ENCODE peak calls at places on chromosomes 16 and 17, in six cellular contexts. E is A673, W is mesendoderm, V is adrenal gland, Q is stomach, T is lower lobe of right lung. P is an unnamed sample. For H3K36me3 and H3K4me1, the result is how much of the 10 kb centered on the place peaks cover.

GRCh38 chr17:2712300-2713043 is 908 bp upstream of the CLUH start:
- DNase-seq in E (no peak), W (no peak), V (peak), Q (no peak), T (no peak), P (no peak)

GRCh38 chr16:31138621-31139578 is 3.4 kb upstream of the PRSS8 start:
- DNase-seq in E (no peak), W (peak), V (peak), Q (peak), T (peak), P (no peak)

GRCh38 chr17:42047343-42047742 is 3.1 kb downstream of the C17orf113 start:
- DNase-seq in E (no peak), W (no peak), V (no peak), Q (no peak), T (no peak), P (no peak)

GRCh38 chr16:58022601-58023371 is 2.8 kb upstream of the MMP15 start:
- DNase-seq in E (peak), W (peak), V (peak), Q (peak), T (peak), P (no peak)

GRCh38 chr16:4692460-4693295 is 684 bp upstream of the NUDT16L1 start:
- DNase-seq in E (no peak), W (no peak), V (peak), Q (no peak), T (no peak), P (no peak)

GRCh38 chr16:15548482-15548891 is 94.5 kb downstream of the MARF1 start:
- DNase-seq in E (peak), W (peak), V (no peak), Q (no peak), T (no peak), P (no peak)

GRCh38 chr17:55454906-55455474 is 33.4 kb upstream of the MMD start:
- DNase-seq in E (peak), W (no peak), V (no peak), Q (no peak), T (no peak), P (no peak)

GRCh38 chr17:82781894-82782274 is 30.0 kb downstream of the TBCD start:
- DNase-seq in E (peak), W (peak), V (peak), Q (peak), T (peak), P (peak)

GRCh38 chr17:10210151-10210574 is 11.8 kb upstream of the GAS7 start:
- DNase-seq in E (no peak), W (peak), V (no peak), Q (no peak), T (no peak), P (no peak)

GRCh38 chr16:17432902-17433576 is 37.7 kb downstream of the XYLT1 start:
- DNase-seq in E (no peak), W (no peak), V (no peak), Q (no peak), T (no peak), P (no peak)

GRCh38 chr16:19113577-19114358 is at the start of gene ITPRIPL2:
- DNase-seq in E (peak), W (peak), V (peak), Q (peak), T (peak), P (no peak)

GRCh38 chr16:4360538-4361021 is 9.5 kb upstream of the PAM16 start:
- DNase-seq in E (peak), W (peak), V (no peak), Q (no peak), T (no peak), P (no peak)

GRCh38 chr16:16143038-16143763 is 80.1 kb downstream of the ABCC6 start:
- DNase-seq in E (peak), W (peak), V (no peak), Q (no peak), T (no peak), P (no peak)

GRCh38 chr16:27149986-27150385 is 53.3 kb upstream of the KDM8 start:
- DNase-seq in E (no peak), W (no peak), V (no peak), Q (no peak), T (no peak), P (no peak)

GRCh38 chr16:58307583-58308312 is 12.9 kb upstream of the PRSS54 start:
- DNase-seq in E (no peak), W (no peak), V (no peak), Q (no peak), T (no peak), P (no peak)

GRCh38 chr16:17607624-17608023 is 136.9 kb upstream of the XYLT1 start:
- DNase-seq in E (no peak), W (no peak), V (no peak), Q (no peak), T (no peak), P (no peak)

GRCh38 chr17:39110435-39111136 is 40.9 kb downstream of the PLXDC1 start:
- DNase-seq in E (no peak), W (no peak), V (no peak), Q (peak), T (no peak), P (no peak)

GRCh38 chr16:12315330-12316138 is 339.0 kb downstream of the SNX29 start:
- DNase-seq in E (no peak), W (no peak), V (no peak), Q (peak), T (no peak), P (no peak)

GRCh38 chr17:17555906-17556305 is 35.6 kb downstream of the PEMT start:
- DNase-seq in E (no peak), W (no peak), V (no peak), Q (no peak), T (no peak), P (no peak)

GRCh38 chr17:6796887-6797490 is 21.0 kb downstream of the FBXO39 start:
- DNase-seq in E (no peak), W (no peak), V (no peak), Q (no peak), T (no peak), P (no peak)

GRCh38 chr16:57262841-57263584 is 18.0 kb downstream of the ARL2BP start:
- DNase-seq in E (no peak), W (no peak), V (no peak), Q (peak), T (peak), P (no peak)

GRCh38 chr17:40551091-40551873 is 14.0 kb downstream of the CCR7 start:
- DNase-seq in E (no peak), W (no peak), V (peak), Q (peak), T (peak), P (no peak)

GRCh38 chr17:9268546-9268945 is 247.2 kb downstream of the NTN1 start:
- DNase-seq in E (no peak), W (no peak), V (no peak), Q (no peak), T (no peak), P (no peak)

GRCh38 chr16:2210386-2211365 is at the start of gene BRICD5:
- DNase-seq in E (no peak), W (peak), V (no peak), Q (no peak), T (peak), P (no peak)

GRCh38 chr16:8962393-8963009 is 1.2 kb downstream of the USP7 start:
- DNase-seq in E (peak), W (peak), V (no peak), Q (peak), T (no peak), P (peak)

GRCh38 chr16:28543072-28543471 is 4.3 kb upstream of the NUPR1 start:
- DNase-seq in E (no peak), W (no peak), V (no peak), Q (peak), T (peak), P (no peak)

GRCh38 chr17:17859909-17860760 is 23.3 kb upstream of the SREBF1 start:
- DNase-seq in E (peak), W (peak), V (peak), Q (peak), T (peak), P (peak)

GRCh38 chr16:2038359-2039285 is 9.0 kb downstream of the NTHL1 start:
- DNase-seq in E (peak), W (no peak), V (no peak), Q (no peak), T (no peak), P (no peak)

GRCh38 chr17:6187836-6188235 is 117.7 kb downstream of the WSCD1 start:
- DNase-seq in E (no peak), W (no peak), V (no peak), Q (no peak), T (no peak), P (no peak)

GRCh38 chr17:40311575-40311974 is 2.6 kb downstream of the RARA start:
- DNase-seq in E (peak), W (no peak), V (peak), Q (peak), T (peak), P (no peak)

DNA sequence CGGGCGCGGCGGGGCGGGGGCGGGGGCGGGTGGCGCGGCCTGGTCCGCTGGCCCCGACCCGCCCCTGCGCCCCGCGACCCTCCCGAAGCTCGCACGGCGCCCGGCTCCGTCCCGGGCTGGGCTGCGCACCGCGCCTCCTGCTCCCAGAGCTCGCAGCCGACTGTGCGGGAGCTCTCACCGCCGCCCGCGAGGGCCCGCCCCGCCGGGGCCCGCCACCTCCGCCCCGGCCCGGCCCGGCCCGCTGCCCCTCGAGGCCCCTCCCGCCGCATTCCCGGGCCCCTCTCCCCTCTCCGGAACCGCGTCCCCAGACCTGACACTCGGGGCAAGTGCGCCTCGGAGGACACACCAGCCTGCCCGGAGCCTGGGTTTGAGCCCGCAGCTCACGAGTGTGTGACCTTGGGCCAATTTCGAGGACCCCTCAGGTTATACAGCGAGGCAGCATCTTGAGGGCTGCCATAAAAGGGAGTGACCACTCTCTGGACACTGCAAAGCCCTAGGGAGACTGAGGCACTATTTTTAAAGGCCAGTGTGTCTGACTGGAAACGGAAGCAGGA is 1.9 kb upstream of the GRIN2C start:
- DNase-seq in E (no peak), W (no peak), V (no peak), Q (no peak), T (no peak), P (no peak)
- H3K4me3 ChIP-seq in E (no peak), W (no peak), V (peak), Q (peak), T (no peak), P (no peak)

GRCh38 chr17:29576214-29577008 is 7.9 kb downstream of the TP53I13 start:
- DNase-seq in E (no peak), W (no peak), V (no peak), Q (no peak), T (no peak), P (no peak)

GRCh38 chr17:29579866-29580771 is 9.3 kb downstream of the GIT1 start:
- DNase-seq in E (peak), W (peak), V (peak), Q (peak), T (peak), P (peak)

GRCh38 chr17:29577009-29577777 is 8.7 kb downstream of the TP53I13 start:
- DNase-seq in E (no peak), W (no peak), V (no peak), Q (no peak), T (no peak), P (no peak)

GRCh38 chr17:29577778-29578211 is 9.3 kb downstream of the TP53I13 start:
- DNase-seq in E (peak), W (no peak), V (no peak), Q (no peak), T (peak), P (no peak)

GRCh38 chr17:29578626-29579485 is 10.4 kb downstream of the TP53I13 start:
- DNase-seq in E (no peak), W (no peak), V (no peak), Q (no peak), T (no peak), P (no peak)
- H3K36me3 ChIP-seq in E (half or more), W (under half), V (under half), Q (half or more), T (half or more), P (half or more)

GRCh38 chr16:53078765-53079484 is 24.1 kb downstream of the CHD9 start:
- DNase-seq in E (no peak), W (no peak), V (no peak), Q (no peak), T (no peak), P (no peak)
- H3K4me1 ChIP-seq in E (under half), W (under half), V (under half), Q (under half), T (under half), P (under half)

DNA sequence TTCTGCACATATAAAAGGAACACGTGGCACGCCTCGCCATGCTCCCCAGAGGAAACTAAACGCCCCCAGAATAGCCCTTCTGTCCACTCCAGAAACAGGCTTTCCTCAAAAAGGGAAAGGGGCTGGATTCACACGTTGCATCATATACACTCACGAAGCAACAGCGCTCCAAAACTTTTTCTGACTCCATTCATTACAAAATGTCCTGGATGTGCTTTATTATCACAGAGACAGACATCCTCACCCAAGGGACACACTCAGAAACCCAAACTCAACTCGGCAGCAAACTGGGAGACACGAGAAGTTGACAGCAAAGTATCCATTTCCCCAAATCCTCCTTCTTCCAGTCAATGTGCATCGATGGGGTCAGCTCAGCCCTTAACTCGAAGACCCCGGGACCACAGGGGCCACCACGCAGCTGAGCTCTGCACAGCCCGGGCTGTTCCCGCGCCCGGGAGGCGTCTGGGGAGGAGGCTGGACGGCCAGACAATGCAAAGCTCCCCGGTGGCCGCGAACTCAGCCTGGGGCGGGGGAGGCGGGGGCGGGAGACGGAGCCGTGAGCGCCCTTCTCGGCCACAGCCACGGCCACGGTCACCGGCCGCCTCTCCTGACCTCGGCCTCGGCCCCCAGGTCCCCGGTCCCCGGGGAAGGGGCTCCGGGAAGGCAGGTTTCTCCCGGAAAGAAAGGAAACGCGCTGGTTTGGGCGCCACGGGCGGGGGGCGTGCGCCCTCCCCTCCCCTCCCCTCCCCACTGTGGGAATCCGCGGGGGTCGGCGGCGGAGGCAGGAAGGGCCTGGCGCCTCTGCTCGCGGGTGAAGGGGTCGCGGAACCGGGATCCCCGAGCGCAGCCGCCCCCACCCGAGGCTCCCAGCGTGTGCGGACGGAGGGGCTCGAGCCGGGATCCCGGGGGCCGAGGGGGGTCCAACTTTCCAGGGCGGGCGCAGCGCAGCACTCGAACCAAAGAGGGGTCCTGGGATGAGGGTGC is 1.2 kb downstream of the NXN start:
- DNase-seq in E (no peak), W (peak), V (no peak), Q (peak), T (no peak), P (no peak)
- H3K4me3 ChIP-seq in E (peak), W (peak), V (peak), Q (peak), T (peak), P (peak)

GRCh38 chr16:75626806-75627205 is 3.7 kb upstream of the ADAT1 start:
- DNase-seq in E (no peak), W (no peak), V (no peak), Q (no peak), T (no peak), P (no peak)

GRCh38 chr16:75632857-75633256 is 9.8 kb upstream of the ADAT1 start:
- DNase-seq in E (no peak), W (no peak), V (no peak), Q (no peak), T (no peak), P (no peak)

GRCh38 chr16:75627856-75628255 is 4.8 kb upstream of the ADAT1 start:
- DNase-seq in E (peak), W (no peak), V (no peak), Q (no peak), T (no peak), P (no peak)

GRCh38 chr16:75628351-75628750 is 5.3 kb upstream of the ADAT1 start:
- DNase-seq in E (no peak), W (no peak), V (no peak), Q (no peak), T (no peak), P (no peak)

GRCh38 chr16:75629132-75629531 is 6.1 kb upstream of the ADAT1 start:
- DNase-seq in E (no peak), W (no peak), V (no peak), Q (no peak), T (no peak), P (no peak)
- H3K36me3 ChIP-seq in E (half or more), W (under half), V (under half), Q (half or more), T (half or more), P (half or more)

GRCh38 chr17:50721194-50722010 is 2.0 kb downstream of the LUC7L3 start:
- DNase-seq in E (peak), W (no peak), V (no peak), Q (no peak), T (no peak), P (no peak)

GRCh38 chr17:50722746-50723145 is 3.3 kb downstream of the LUC7L3 start:
- DNase-seq in E (no peak), W (no peak), V (no peak), Q (no peak), T (no peak), P (no peak)

GRCh38 chr17:50728112-50728429 is 8.7 kb downstream of the LUC7L3 start:
- DNase-seq in E (no peak), W (no peak), V (no peak), Q (no peak), T (no peak), P (no peak)

GRCh38 chr17:50728881-50729765 is 9.7 kb downstream of the LUC7L3 start:
- DNase-seq in E (no peak), W (no peak), V (no peak), Q (no peak), T (no peak), P (no peak)

GRCh38 chr17:50725769-50726655 is 6.6 kb downstream of the LUC7L3 start:
- DNase-seq in E (no peak), W (no peak), V (no peak), Q (no peak), T (no peak), P (no peak)
- H3K4me1 ChIP-seq in E (under half), W (under half), V (under half), Q (half or more), T (half or more), P (under half)

DNA sequence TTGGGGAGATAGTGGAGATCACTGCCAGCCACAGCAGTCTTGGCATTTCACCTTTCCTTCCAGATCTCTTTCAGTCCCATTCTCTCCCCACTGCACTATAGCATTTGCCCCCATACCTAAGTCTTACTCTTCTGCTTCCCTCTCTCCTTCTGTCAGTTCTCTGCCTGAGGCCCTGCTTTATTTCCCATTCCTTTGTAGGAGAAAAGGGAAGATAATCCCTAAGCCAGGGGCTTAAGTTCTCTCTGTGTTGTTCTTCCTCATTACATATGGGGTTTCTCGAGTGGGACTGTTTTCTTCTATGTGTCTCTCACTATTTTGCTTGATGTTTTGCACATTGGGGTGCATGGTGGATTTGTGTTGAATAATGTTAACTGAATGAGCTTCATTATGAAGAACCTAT is 6.4 kb downstream of the KDM6B start:
- DNase-seq in E (no peak), W (no peak), V (no peak), Q (no peak), T (no peak), P (no peak)
- H3K4me3 ChIP-seq in E (peak), W (no peak), V (no peak), Q (no peak), T (no peak), P (no peak)

GRCh38 chr17:31235110-31235509 is 61.9 kb downstream of the OMG start:
- DNase-seq in E (no peak), W (no peak), V (no peak), Q (no peak), T (no peak), P (no peak)

GRCh38 chr17:31226373-31226772 is 70.7 kb downstream of the OMG start:
- DNase-seq in E (no peak), W (no peak), V (no peak), Q (no peak), T (no peak), P (no peak)

GRCh38 chr17:31226950-31227349 is 70.1 kb downstream of the OMG start:
- DNase-seq in E (no peak), W (no peak), V (no peak), Q (no peak), T (no peak), P (no peak)

DNA sequence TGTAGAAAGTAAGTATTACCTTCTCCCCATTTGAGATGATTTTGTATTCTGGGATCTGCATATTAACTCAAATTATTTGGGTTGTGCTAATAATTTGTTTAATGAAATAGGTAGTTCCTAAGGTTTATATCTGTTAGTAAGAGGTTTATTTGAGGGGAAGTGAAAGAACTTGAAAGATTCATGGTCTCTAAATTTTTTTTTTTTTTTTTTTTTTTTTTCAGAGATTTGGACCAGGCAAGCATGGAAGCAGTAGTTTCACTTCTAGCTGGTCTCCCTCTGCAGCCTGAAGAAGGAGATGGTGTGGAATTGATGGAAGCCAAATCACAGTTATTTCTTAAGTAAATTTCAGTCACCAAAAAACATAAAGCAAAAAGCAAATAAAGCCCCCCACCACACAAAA is 65.2 kb downstream of the OMG start:
- DNase-seq in E (no peak), W (no peak), V (no peak), Q (no peak), T (no peak), P (no peak)
- H3K36me3 ChIP-seq in E (under half), W (under half), V (under half), Q (under half), T (half or more), P (under half)

P was measured in effector memory CD4-positive, alpha-beta T cell.